ENCODE peak calls at places on chromosomes 7 and 10, in five cellular contexts. L, P, F, N and E are unnamed samples.

GRCh38 chr7:29879609-29880008 is 73.3 kb downstream of the WIPF3 start:
- DNase-seq in L (no peak), P (no peak), F (no peak), N (peak), E (no peak)

GRCh38 chr7:29622335-29623265 is 59.0 kb downstream of the PRR15 start:
- DNase-seq in L (no peak), P (peak), F (peak), N (peak), E (no peak)

GRCh38 chr10:43419997-43420368 is 11.0 kb upstream of the HNRNPF start:
- DNase-seq in L (no peak), P (no peak), F (no peak), N (no peak), E (no peak)

GRCh38 chr7:94332571-94332970 is 62.1 kb upstream of the COL1A2 start:
- DNase-seq in L (no peak), P (no peak), F (no peak), N (peak), E (no peak)

GRCh38 chr10:131310904-131311660 is 439 bp downstream of the TCERG1L start:
- DNase-seq in L (no peak), P (peak), F (no peak), N (peak), E (peak)

GRCh38 chr7:20280475-20281351 is 50.0 kb upstream of the ITGB8 start:
- DNase-seq in L (no peak), P (no peak), F (peak), N (peak), E (no peak)

GRCh38 chr10:96257944-96258343 is 13.4 kb downstream of the BLNK start:
- DNase-seq in L (no peak), P (no peak), F (no peak), N (no peak), E (no peak)

GRCh38 chr7:98995111-98995510 is 116.8 kb downstream of the TRRAP start:
- DNase-seq in L (no peak), P (no peak), F (no peak), N (no peak), E (no peak)